ENCODE peak calls at places on chromosomes 4 and X, in four cellular contexts. Z, W, O and Y are unnamed samples.
A peak's percentile ranks its signal among the peaks of the same experiment; 100 is the strongest.

GRCh38 chrX:102697506-102697905 is 14.7 kb upstream of the GPRASP2 start:
- DNase-seq in W (no peak), O (no peak), Z (no peak), Y (no peak)

GRCh38 chr4:105843941-105844340 is 51.3 kb upstream of the NPNT start:
- DNase-seq in W (no peak), O (no peak), Z (no peak), Y (no peak)

GRCh38 chr4:115145393-115146160 is 32.2 kb upstream of the NDST4 start:
- DNase-seq in O (no peak), Z (no peak), W (no peak), Y (no peak)

GRCh38 chrX:107117993-107118321 is 665 bp downstream of the RBM41 start:
- DNase-seq in O (no peak), Z (no peak), W (no peak), Y (peak; percentile 2)

GRCh38 chr4:125181804-125182203 is 133.0 kb upstream of the FAT4 start:
- DNase-seq in Z (no peak), W (no peak), O (no peak), Y (no peak)

GRCh38 chr4:61427099-61427817 is 227.1 kb downstream of the ADGRL3 start:
- DNase-seq in O (no peak), W (no peak), Z (no peak), Y (no peak)

GRCh38 chr4:64727960-64728359 is 318.7 kb upstream of the TECRL start:
- DNase-seq in O (no peak), W (peak; percentile 29), Z (no peak), Y (no peak)

GRCh38 chr4:38523524-38524448 is 140.2 kb upstream of the KLF3 start:
- DNase-seq in Z (peak; percentile 55), W (no peak), O (peak; percentile 82), Y (peak; percentile 38)

GRCh38 chr4:95077864-95078263 is 320.1 kb downstream of the BMPR1B start:
- DNase-seq in Z (no peak), W (no peak), O (no peak), Y (no peak)

GRCh38 chr4:32207456-32207855 is 1487.3 kb downstream of the PCDH7 start:
- DNase-seq in W (no peak), Z (no peak), O (no peak), Y (no peak)

GRCh38 chr4:89781321-89781720 is 55.6 kb downstream of the SNCA start:
- DNase-seq in W (no peak), Z (no peak), O (no peak), Y (no peak)

GRCh38 chr4:35541888-35542213 is 702.5 kb downstream of the ARAP2 start:
- DNase-seq in O (no peak), Z (no peak), W (peak; percentile 47), Y (no peak)

GRCh38 chr4:139669335-139669734 is 3.7 kb downstream of the MGST2 start:
- DNase-seq in O (no peak), W (no peak), Z (no peak), Y (no peak)

GRCh38 chrX:3226087-3226486 is 120.4 kb downstream of the MXRA5 start:
- DNase-seq in Z (no peak), W (no peak), O (no peak), Y (no peak)

GRCh38 chr4:55087930-55088293 is 37.5 kb downstream of the KDR start:
- DNase-seq in W (no peak), O (no peak), Z (no peak), Y (no peak)

GRCh38 chr4:120317713-120318112 is 251.1 kb upstream of the MAD2L1 start:
- DNase-seq in O (no peak), W (no peak), Z (no peak), Y (no peak)

GRCh38 chrX:42117318-42117717 is 194.0 kb upstream of the CASK start:
- DNase-seq in O (no peak), Z (no peak), W (no peak), Y (no peak)

GRCh38 chrX:45758738-45759397 is 558.2 kb upstream of the DIPK2B start:
- DNase-seq in O (peak; percentile 64), Z (no peak), W (no peak), Y (no peak)

GRCh38 chrX:72020204-72020603 is 109.6 kb downstream of the NHSL2 start:
- DNase-seq in W (peak; percentile 4), Z (no peak), O (no peak), Y (no peak)

GRCh38 chr4:71941001-71941400 is 90.8 kb upstream of the NPFFR2 start:
- DNase-seq in Z (peak; percentile 12), W (no peak), O (no peak), Y (no peak)

GRCh38 chr4:52659722-52660261 is 691 bp upstream of the USP46 start:
- DNase-seq in O (no peak), W (peak; percentile 57), Z (peak; percentile 46), Y (peak; percentile 5)

GRCh38 chr4:89482926-89483595 is 175.5 kb upstream of the GPRIN3 start:
- DNase-seq in O (no peak), W (no peak), Z (no peak), Y (no peak)

GRCh38 chrX:154751121-154751668 is 318 bp upstream of the GAB3 start:
- DNase-seq in O (no peak), Z (peak; percentile 59), W (no peak), Y (no peak)

GRCh38 chr4:148192526-148192925 is 249.7 kb downstream of the NR3C2 start:
- DNase-seq in Z (no peak), O (no peak), W (no peak), Y (no peak)

GRCh38 chr4:42150653-42151567 is 1.5 kb downstream of the BEND4 start:
- DNase-seq in Z (no peak), O (no peak), W (peak; percentile 55), Y (no peak)

GRCh38 chr4:12446650-12447049 is 1018.0 kb upstream of the HS3ST1 start:
- DNase-seq in Z (no peak), O (no peak), W (no peak), Y (no peak)

GRCh38 chr4:115334736-115335411 is 221.5 kb upstream of the NDST4 start:
- DNase-seq in O (peak; percentile 34), W (no peak), Z (no peak), Y (no peak)

GRCh38 chr4:78032446-78032845 is 24.7 kb upstream of the FRAS1 start:
- DNase-seq in Z (no peak), W (no peak), O (no peak), Y (no peak)

GRCh38 chr4:81724925-81725329 is 253.2 kb upstream of the RASGEF1B start:
- DNase-seq in W (no peak), Z (no peak), O (peak; percentile 3), Y (no peak)

GRCh38 chr4:88144866-88145300 is 13.6 kb downstream of the ABCG2 start:
- DNase-seq in O (no peak), Z (no peak), W (no peak), Y (no peak)

GRCh38 chr4:186627226-186627865 is 72.0 kb upstream of the MTNR1A start:
- DNase-seq in W (no peak), O (no peak), Z (no peak), Y (peak; percentile 51)

GRCh38 chr4:99264927-99265326 is 25.9 kb downstream of the ADH1A start:
- DNase-seq in W (no peak), O (no peak), Z (no peak), Y (no peak)

GRCh38 chrX:31130457-31131215 is 58.8 kb upstream of the FTHL17 start:
- DNase-seq in W (no peak), O (no peak), Z (no peak), Y (no peak)

GRCh38 chrX:625137-625691 is 5.4 kb upstream of the SHOX start:
- DNase-seq in Z (no peak), O (no peak), W (no peak), Y (no peak)
- TF ChIP-seq GABPA in Z (no peak), O (no peak), W (no peak), Y (no peak)

GRCh38 chrX:94655180-94655579 is 981.2 kb downstream of the FAM133A start:
- DNase-seq in W (no peak), O (no peak), Z (no peak), Y (no peak)
- TF ChIP-seq GABPA in W (no peak), O (no peak), Z (no peak), Y (no peak)

GRCh38 chrX:21843179-21843578 is 3.8 kb downstream of the MBTPS2 start:
- DNase-seq in Z (no peak), O (no peak), W (no peak), Y (no peak)

GRCh38 chrX:21845096-21845495 is 5.7 kb downstream of the MBTPS2 start:
- DNase-seq in Z (no peak), W (no peak), O (no peak), Y (no peak)

DNA sequence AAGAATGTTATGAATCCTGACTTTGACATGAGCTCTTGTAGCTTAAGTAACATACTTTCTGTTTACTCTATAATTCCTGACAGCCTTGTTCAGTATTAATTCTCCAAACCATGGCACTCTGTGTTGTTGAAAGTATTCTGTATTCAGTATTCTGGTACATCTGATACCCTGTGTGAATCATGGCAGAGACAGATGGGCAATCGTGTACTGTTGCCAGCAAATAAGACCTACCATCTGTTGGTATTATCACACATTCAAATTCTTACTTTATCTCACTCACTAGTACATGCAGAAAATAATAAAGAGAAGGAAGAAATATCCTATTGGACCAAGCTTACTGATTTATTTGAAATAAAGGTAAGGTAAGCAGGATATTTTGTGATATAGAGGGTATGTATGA is 7.9 kb downstream of the MBTPS2 start:
- DNase-seq in Z (no peak), W (no peak), O (no peak), Y (no peak)
- TF ChIP-seq GABPA in Z (no peak), W (no peak), O (no peak), Y (no peak)

GRCh38 chrX:148567229-148567628 is 66.8 kb downstream of the AFF2 start:
- DNase-seq in O (no peak), Z (peak; percentile 9), W (no peak), Y (no peak)
- TF ChIP-seq GABPA in O (no peak), Z (no peak), W (no peak), Y (no peak)

DNA sequence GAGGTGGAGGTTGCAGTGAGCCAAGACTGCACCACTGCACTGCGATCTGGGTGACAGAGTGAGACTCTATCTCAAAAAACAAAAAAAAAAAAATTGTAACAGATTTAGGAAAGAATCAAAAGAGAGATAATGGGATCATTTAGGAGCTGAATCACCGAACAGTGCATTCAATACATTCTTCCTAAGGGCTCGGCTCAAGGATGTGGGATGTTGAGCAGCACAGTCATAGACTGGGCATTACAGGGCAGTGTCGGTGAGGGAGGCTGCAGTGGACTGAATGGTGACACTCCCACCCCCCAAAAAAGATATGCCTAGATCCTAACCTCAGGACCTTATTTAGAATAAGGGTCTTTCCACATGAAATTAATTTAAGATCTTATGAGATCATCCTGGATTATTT is 70.0 kb downstream of the EVC2 start:
- DNase-seq in Z (no peak), W (no peak), O (no peak), Y (no peak)
- TF ChIP-seq GABPA in Z (no peak), W (no peak), O (no peak), Y (no peak)

GRCh38 chr4:56640907-56641493 is 40.1 kb downstream of the HOPX start:
- DNase-seq in Z (no peak), O (no peak), W (no peak), Y (no peak)

GRCh38 chr4:56633486-56633885 is 47.6 kb downstream of the HOPX start:
- DNase-seq in O (no peak), Z (no peak), W (no peak), Y (no peak)

GRCh38 chr4:56637791-56638190 is 43.3 kb downstream of the HOPX start:
- DNase-seq in W (no peak), Z (no peak), O (no peak), Y (no peak)

GRCh38 chr4:56641494-56642051 is 39.5 kb downstream of the HOPX start:
- DNase-seq in Z (no peak), O (no peak), W (no peak), Y (no peak)

GRCh38 chr4:56637154-56637553 is 43.9 kb downstream of the HOPX start:
- DNase-seq in Z (no peak), W (no peak), O (no peak), Y (no peak)
- TF ChIP-seq GABPA in Z (no peak), W (no peak), O (no peak), Y (no peak)